ENCODE peak calls at places on chromosomes 5 and 9, in four cellular contexts. B is IMR-90, O is uterus, S is endothelial cell of umbilical vein. N is an unnamed sample.

GRCh38 chr5:165258188-165258855 is 1752.9 kb downstream of the MAT2B start:
- DNase-seq in O (no peak), B (no peak), S (no peak), N (no peak)

GRCh38 chr5:154397652-154398406 is 48.0 kb upstream of the SAP30L start:
- DNase-seq in B (no peak), O (no peak), S (peak), N (peak)

GRCh38 chr9:21624675-21625477 is 142.8 kb upstream of the IFNE start:
- DNase-seq in B (no peak), O (no peak), S (peak), N (no peak)

GRCh38 chr9:76394896-76395244 is 644 bp upstream of the RFK start:
- DNase-seq in O (peak), S (no peak), B (no peak), N (peak)

GRCh38 chr5:138386290-138386689 is 33.8 kb downstream of the KDM3B start:
- DNase-seq in B (no peak), S (peak), O (no peak), N (no peak)

GRCh38 chr9:84170521-84171141 is 169.9 kb downstream of the SLC28A3 start:
- DNase-seq in B (peak), S (peak), O (peak), N (no peak)

GRCh38 chr5:72018158-72018803 is 89.0 kb upstream of the MAP1B start:
- DNase-seq in O (no peak), S (peak), B (peak), N (peak)

GRCh38 chr5:130805601-130806000 is 359.5 kb downstream of the HINT1 start:
- DNase-seq in O (no peak), B (no peak), S (no peak), N (no peak)

GRCh38 chr5:900781-901180 is 8.1 kb downstream of the TRIP13 start:
- DNase-seq in B (no peak), O (no peak), S (no peak), N (no peak)

GRCh38 chr5:80193421-80193820 is 62.4 kb downstream of the SERINC5 start:
- DNase-seq in S (no peak), O (no peak), B (no peak), N (no peak)

GRCh38 chr5:41681820-41682219 is 171.4 kb upstream of the PLCXD3 start:
- DNase-seq in B (no peak), S (no peak), O (no peak), N (no peak)

GRCh38 chr5:142446131-142446959 is 121.5 kb upstream of the SPRY4 start:
- DNase-seq in B (peak), S (peak), O (no peak), N (no peak)

GRCh38 chr5:95861221-95861857 is 38.8 kb upstream of the GLRX start:
- DNase-seq in O (peak), B (peak), S (peak), N (peak)

GRCh38 chr9:5587024-5587423 is 41.9 kb upstream of the RIC1 start:
- DNase-seq in B (peak), O (no peak), S (no peak), N (peak)

GRCh38 chr9:137382444-137382727 is 40.6 kb downstream of the EXD3 start:
- DNase-seq in O (no peak), S (no peak), B (no peak), N (no peak)

GRCh38 chr9:121838757-121839669 is 187.6 kb downstream of the DAB2IP start:
- DNase-seq in B (no peak), S (no peak), O (peak), N (no peak)

GRCh38 chr9:14313951-14314423 is at the start of gene NFIB:
- DNase-seq in S (peak), O (peak), B (peak), N (peak)

GRCh38 chr5:41820150-41820549 is 50.1 kb downstream of the OXCT1 start:
- DNase-seq in O (no peak), B (no peak), S (no peak), N (no peak)

GRCh38 chr9:91777437-91777836 is 172.6 kb downstream of the ROR2 start:
- DNase-seq in O (no peak), S (no peak), B (peak), N (no peak)

GRCh38 chr5:1883120-1883924 is 597 bp upstream of the IRX4 start:
- DNase-seq in B (no peak), S (no peak), O (no peak), N (no peak)

GRCh38 chr5:6574537-6574936 is 58.3 kb downstream of the NSUN2 start:
- DNase-seq in O (no peak), S (no peak), B (no peak), N (no peak)

GRCh38 chr9:71984388-71985069 is 73.1 kb downstream of the C9orf85 start:
- DNase-seq in O (no peak), S (no peak), B (peak), N (no peak)

GRCh38 chr5:177116631-177117373 is 16.8 kb upstream of the NSD1 start:
- DNase-seq in O (peak), B (peak), S (peak), N (peak)

GRCh38 chr5:134273642-134274361 is 47.9 kb upstream of the PPP2CA start:
- DNase-seq in S (no peak), O (no peak), B (no peak), N (no peak)

GRCh38 chr5:112419050-112419595 is at the start of gene EPB41L4A:
- DNase-seq in B (no peak), O (peak), S (peak), N (peak)

GRCh38 chr9:5446451-5447236 is 3.7 kb upstream of the CD274 start:
- DNase-seq in S (no peak), O (no peak), B (peak), N (no peak)

GRCh38 chr9:14018061-14018460 is 295.9 kb downstream of the NFIB start:
- DNase-seq in B (peak), O (no peak), S (peak), N (no peak)

GRCh38 chr5:178279723-178280438 is 47.3 kb upstream of the PHYKPL start:
- DNase-seq in S (peak), B (peak), O (peak), N (peak)

GRCh38 chr5:66744040-66744439 is 147.8 kb downstream of the MAST4 start:
- DNase-seq in O (no peak), B (peak), S (no peak), N (peak)

GRCh38 chr5:181028032-181028819 is 11.8 kb upstream of the BTNL9 start:
- DNase-seq in S (no peak), B (no peak), O (no peak), N (no peak)

GRCh38 chr9:89984214-89984613 is 379.4 kb downstream of the GADD45G start:
- DNase-seq in B (peak), O (no peak), S (no peak), N (no peak)

GRCh38 chr5:120615967-120616645 is 152.0 kb downstream of the PRR16 start:
- DNase-seq in O (no peak), S (no peak), B (peak), N (no peak)

GRCh38 chr5:7904170-7904569 is 35.2 kb downstream of the MTRR start:
- DNase-seq in B (peak), O (no peak), S (peak), N (no peak)

GRCh38 chr5:131579917-131580671 is 54.9 kb downstream of the RAPGEF6 start:
- DNase-seq in B (no peak), S (no peak), O (no peak), N (no peak)

GRCh38 chr9:130143974-130144373 is 28.2 kb upstream of the NCS1 start:
- DNase-seq in S (no peak), B (peak), O (peak), N (no peak)

DNA sequence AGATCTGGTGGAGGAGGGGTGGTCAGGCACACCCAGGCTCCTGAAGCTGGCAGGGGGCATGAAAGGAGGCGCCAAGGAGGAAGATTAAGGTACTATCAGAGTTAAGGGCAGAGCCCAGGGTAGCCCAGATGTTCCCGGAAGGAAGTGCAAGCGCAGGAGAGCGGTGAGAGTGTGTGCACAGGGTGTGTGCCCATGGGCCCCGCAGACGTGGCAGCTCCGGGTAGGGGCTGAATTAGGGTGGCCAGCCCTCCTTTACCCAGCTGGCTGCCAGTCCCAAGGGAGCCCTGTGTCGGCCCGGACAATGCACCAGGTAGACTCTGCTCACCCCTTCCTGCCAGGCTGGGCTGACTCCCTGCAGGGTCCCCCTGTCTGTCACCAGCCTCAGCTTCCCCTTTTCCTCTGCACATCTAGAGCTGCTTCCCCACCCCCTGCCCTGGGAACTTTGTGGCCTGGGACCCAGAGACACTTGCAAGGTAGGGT is at the start of gene SMIM33:
- DNase-seq in S (no peak), O (no peak), B (no peak), N (no peak)
- TF ChIP-seq POLR2A in S (no peak), O (no peak), B (no peak), N (no peak)

DNA sequence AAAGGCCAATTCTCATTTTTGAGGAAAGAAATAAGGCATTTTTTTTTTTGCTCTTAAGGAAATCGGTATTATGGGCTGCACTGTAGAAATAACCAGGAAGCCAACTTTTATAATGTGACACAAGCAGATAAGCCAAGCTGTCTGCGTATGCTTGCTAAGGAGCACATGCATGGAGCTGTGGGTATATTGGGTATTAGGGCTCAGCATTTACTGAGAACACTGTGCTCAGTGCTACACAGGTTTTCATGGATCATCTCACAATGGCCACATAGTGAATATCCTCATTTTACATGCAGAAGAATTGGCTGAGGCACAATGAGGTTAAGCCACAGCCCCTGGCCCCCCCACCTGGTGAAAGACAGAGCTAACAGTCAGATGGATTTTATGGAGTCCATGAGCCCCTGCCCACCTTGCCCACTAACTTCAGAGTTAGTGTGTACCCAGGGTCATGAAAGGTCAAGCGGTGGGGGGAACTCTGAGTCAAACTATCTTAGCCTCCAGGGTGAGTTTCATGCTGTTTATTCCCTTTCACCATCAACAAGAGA is 204.8 kb downstream of the SPATA31A6 start:
- DNase-seq in B (no peak), S (peak), O (no peak), N (no peak)
- TF ChIP-seq POLR2A in B (no peak), S (no peak), O (no peak), N (no peak)

DNA sequence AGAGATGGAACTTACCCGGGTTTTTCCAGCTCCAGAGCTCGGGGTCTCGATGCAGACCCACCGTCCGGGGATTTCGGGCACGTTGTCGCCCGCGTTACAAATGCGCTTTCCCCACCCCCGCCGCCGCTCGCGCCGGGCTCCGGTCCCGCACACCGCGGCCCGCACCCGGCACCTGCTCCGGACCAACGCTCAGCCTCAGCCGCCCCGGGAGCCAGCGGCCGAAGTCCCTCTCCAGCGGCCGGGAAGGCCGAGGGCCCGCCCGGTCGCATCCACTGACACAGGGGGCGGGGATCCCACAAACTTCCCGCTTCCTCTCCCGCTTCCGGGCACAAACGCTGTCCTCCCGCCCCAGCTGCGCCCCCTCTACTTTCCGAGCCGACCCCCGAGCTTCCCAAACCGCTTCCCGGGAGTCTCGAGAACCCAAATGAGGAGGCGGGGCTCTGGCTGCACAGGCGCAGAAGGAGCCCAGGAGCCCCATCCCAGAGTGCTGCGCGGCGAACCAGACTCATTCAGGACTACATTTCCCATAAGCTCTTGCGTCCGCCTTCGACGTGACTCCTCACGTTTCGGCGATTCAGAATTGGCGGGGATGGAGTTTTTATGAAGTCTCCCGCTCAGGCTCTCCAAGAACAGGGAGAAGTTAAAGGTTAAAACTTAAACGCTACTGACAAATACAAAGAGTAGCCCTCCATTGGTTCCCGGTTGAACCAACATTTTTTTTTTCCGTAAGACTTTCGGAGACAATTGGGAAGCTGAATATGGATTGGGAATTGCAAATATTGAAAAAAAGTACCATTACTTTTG is at the start of gene ZNF782:
- DNase-seq in S (peak), O (peak), B (peak), N (peak)
- TF ChIP-seq POLR2A in S (no peak), O (peak), B (no peak), N (peak)

GRCh38 chr5:81757404-81757803 is 6.5 kb upstream of the SSBP2 start:
- DNase-seq in B (no peak), O (no peak), S (no peak), N (no peak)

GRCh38 chr5:81761270-81761669 is 10.4 kb upstream of the SSBP2 start:
- DNase-seq in S (no peak), B (no peak), O (no peak), N (no peak)

GRCh38 chr5:81760521-81760920 is 9.6 kb upstream of the SSBP2 start:
- DNase-seq in O (no peak), B (no peak), S (no peak), N (no peak)

GRCh38 chr5:81761970-81762369 is 11.1 kb upstream of the SSBP2 start:
- DNase-seq in O (no peak), B (no peak), S (no peak), N (no peak)

GRCh38 chr5:81759632-81760005 is 8.7 kb upstream of the SSBP2 start:
- DNase-seq in S (peak), O (no peak), B (no peak), N (no peak)
- TF ChIP-seq POLR2A in S (no peak), O (no peak), B (no peak), N (no peak)

DNA sequence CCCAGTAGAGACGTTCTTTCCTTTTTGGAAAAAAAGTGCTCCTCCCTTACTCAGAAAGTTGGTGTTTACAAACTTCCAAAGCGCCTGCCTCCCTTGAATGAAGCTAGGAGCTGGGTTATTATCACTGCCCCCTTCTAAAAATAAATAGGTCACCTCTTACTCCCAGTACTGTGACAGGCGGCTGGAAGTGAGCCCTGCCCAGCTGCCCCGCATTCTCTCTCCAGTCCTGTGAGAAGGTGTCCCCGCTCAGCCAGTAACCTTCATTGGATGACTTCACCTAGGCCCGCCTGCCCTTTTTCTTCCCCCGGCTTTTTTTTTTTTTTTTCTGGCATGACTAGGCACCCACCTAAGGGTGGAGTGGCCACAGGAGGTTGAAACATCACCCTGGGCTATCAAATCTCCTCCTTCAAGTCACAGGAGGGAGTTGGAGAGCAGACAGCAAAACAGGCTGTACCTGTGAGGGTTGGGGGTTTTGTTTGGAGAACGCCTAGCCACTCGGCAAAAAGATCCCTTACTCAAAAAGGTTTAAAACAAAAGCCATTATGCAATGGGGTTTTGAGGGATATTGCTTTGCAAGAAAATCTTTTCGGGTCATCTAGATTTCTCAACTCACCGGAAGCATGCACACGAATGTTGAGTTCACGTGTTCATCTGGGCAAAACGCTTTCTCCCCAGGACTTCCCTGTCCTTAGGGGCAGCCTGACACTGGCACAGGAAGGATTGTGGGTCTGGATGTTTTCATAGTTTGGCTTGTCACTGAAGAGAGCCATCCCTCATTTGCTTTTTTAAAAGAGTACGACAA is 43.3 kb upstream of the ZNF622 start:
- DNase-seq in S (no peak), O (no peak), B (no peak), N (no peak)
- TF ChIP-seq POLR2A in S (no peak), O (no peak), B (no peak), N (no peak)

N was measured in erythroblast.